ENCODE peak calls at places on chromosomes 5 and 9, in four cellular contexts. R is H1, X is K562, Q is HepG2. C is an unnamed sample.

GRCh38 chr9:31790720-31791119 is 593.7 kb upstream of the ACO1 start:
- DNase-seq in R (no peak), Q (peak; percentile 9), X (no peak), C (no peak)

GRCh38 chr5:64453405-64453804 is 52.4 kb upstream of the RGS7BP start:
- DNase-seq in R (no peak), Q (no peak), X (no peak), C (no peak)

GRCh38 chr9:120568816-120569215 is 11.2 kb downstream of the CDK5RAP2 start:
- DNase-seq in Q (no peak), R (no peak), X (no peak), C (no peak)

GRCh38 chr9:129305246-129305645 is 127.2 kb upstream of the IER5L start:
- DNase-seq in Q (no peak), X (no peak), R (no peak), C (no peak)

GRCh38 chr5:10091701-10092100 is 158.0 kb downstream of the ATPSCKMT start:
- DNase-seq in X (no peak), Q (no peak), R (no peak), C (no peak)

GRCh38 chr5:82821978-82822927 is 254.9 kb downstream of the TMEM167A start:
- DNase-seq in X (no peak), Q (no peak), R (no peak), C (no peak)

GRCh38 chr9:22976454-22976853 is 529.8 kb downstream of the DMRTA1 start:
- DNase-seq in X (no peak), Q (no peak), R (no peak), C (no peak)

GRCh38 chr9:846852-847251 is 5.4 kb downstream of the DMRT1 start:
- DNase-seq in Q (no peak), R (no peak), X (no peak), C (no peak)

GRCh38 chr5:159410480-159410879 is 80.2 kb upstream of the IL12B start:
- DNase-seq in X (no peak), Q (no peak), R (no peak), C (no peak)

GRCh38 chr5:69238760-69239251 is 4.1 kb downstream of the CDK7 start:
- DNase-seq in Q (no peak), X (no peak), R (no peak), C (no peak)

GRCh38 chr9:98327249-98327561 is 71.8 kb upstream of the TBC1D2 start:
- DNase-seq in X (no peak), Q (no peak), R (no peak), C (no peak)

GRCh38 chr5:115414406-115415142 is 118.1 kb upstream of the CCDC112 start:
- DNase-seq in Q (no peak), X (no peak), R (no peak), C (no peak)

GRCh38 chr5:39080597-39081204 is 6.5 kb upstream of the RICTOR start:
- DNase-seq in R (no peak), Q (peak; percentile 56), X (peak; percentile 78), C (no peak)

GRCh38 chr5:159324097-159324760 is 6.1 kb downstream of the IL12B start:
- DNase-seq in X (no peak), Q (no peak), R (no peak), C (no peak)

GRCh38 chr9:94586814-94587213 is 6.8 kb downstream of the FBP2 start:
- DNase-seq in X (no peak), Q (no peak), R (no peak), C (no peak)

GRCh38 chr9:126626117-126627022 is 12.6 kb downstream of the LMX1B start:
- DNase-seq in Q (no peak), X (no peak), R (no peak), C (no peak)

GRCh38 chr5:135215617-135215995 is 181.6 kb upstream of the PITX1 start:
- DNase-seq in Q (no peak), R (no peak), X (no peak), C (no peak)

GRCh38 chr5:39005566-39006232 is 68.5 kb downstream of the RICTOR start:
- DNase-seq in Q (peak; percentile 12), X (peak; percentile 44), R (no peak), C (no peak)

GRCh38 chr5:127875235-127876021 is 172.2 kb downstream of the CCDC192 start:
- DNase-seq in X (peak; percentile 23), Q (peak; percentile 75), R (peak; percentile 1), C (peak; percentile 71)

GRCh38 chr9:123150708-123151503 is 117.4 kb downstream of the GPR21 start:
- DNase-seq in X (no peak), Q (no peak), R (no peak), C (no peak)

GRCh38 chr9:112819635-112820496 is 69.3 kb downstream of the SNX30 start:
- DNase-seq in X (peak; percentile 57), Q (peak; percentile 67), R (no peak), C (peak; percentile 26)

GRCh38 chr5:96743065-96743768 is 64.5 kb downstream of the ERAP1 start:
- DNase-seq in R (no peak), Q (no peak), X (peak; percentile 64), C (no peak)

GRCh38 chr5:144368556-144368955 is 197.9 kb downstream of the KCTD16 start:
- DNase-seq in X (no peak), R (no peak), Q (no peak), C (no peak)

GRCh38 chr5:135445306-135445940 is 1.7 kb downstream of the DCANP1 start:
- DNase-seq in X (no peak), Q (no peak), R (no peak), C (no peak)

GRCh38 chr9:89606049-89606481 is 1.3 kb downstream of the GADD45G start:
- DNase-seq in X (peak; percentile 72), R (no peak), Q (peak; percentile 27), C (no peak)

GRCh38 chr5:76472338-76473336 is 69.6 kb downstream of the IQGAP2 start:
- DNase-seq in R (no peak), Q (peak; percentile 90), X (no peak), C (no peak)

GRCh38 chr5:149719666-149720065 is 10.4 kb upstream of the PPARGC1B start:
- DNase-seq in X (no peak), R (no peak), Q (no peak), C (no peak)

GRCh38 chr9:121013911-121014310 is 36.2 kb downstream of the C5 start:
- DNase-seq in Q (no peak), R (no peak), X (no peak), C (no peak)

GRCh38 chr5:177325868-177326381 is 14.2 kb upstream of the MXD3 start:
- DNase-seq in X (no peak), Q (peak; percentile 87), R (no peak), C (no peak)

GRCh38 chr5:96228449-96228848 is 204.6 kb downstream of the PCSK1 start:
- DNase-seq in X (no peak), Q (no peak), R (no peak), C (no peak)

GRCh38 chr5:38422622-38423021 is 133.8 kb downstream of the LIFR start:
- DNase-seq in R (no peak), Q (no peak), X (no peak), C (no peak)

GRCh38 chr9:4116708-4117460 is 183.0 kb downstream of the GLIS3 start:
- DNase-seq in Q (no peak), X (no peak), R (no peak), C (no peak)

GRCh38 chr9:77877976-77878375 is 153.6 kb downstream of the GNAQ start:
- DNase-seq in Q (no peak), R (no peak), X (no peak), C (no peak)

GRCh38 chr5:69129413-69129812 is 35.6 kb downstream of the SLC30A5 start:
- DNase-seq in R (no peak), X (no peak), Q (no peak), C (no peak)

GRCh38 chr9:127991017-127991756 is 10.4 kb upstream of the EEIG1 start:
- DNase-seq in Q (peak; percentile 79), X (no peak), R (no peak), C (no peak)

DNA sequence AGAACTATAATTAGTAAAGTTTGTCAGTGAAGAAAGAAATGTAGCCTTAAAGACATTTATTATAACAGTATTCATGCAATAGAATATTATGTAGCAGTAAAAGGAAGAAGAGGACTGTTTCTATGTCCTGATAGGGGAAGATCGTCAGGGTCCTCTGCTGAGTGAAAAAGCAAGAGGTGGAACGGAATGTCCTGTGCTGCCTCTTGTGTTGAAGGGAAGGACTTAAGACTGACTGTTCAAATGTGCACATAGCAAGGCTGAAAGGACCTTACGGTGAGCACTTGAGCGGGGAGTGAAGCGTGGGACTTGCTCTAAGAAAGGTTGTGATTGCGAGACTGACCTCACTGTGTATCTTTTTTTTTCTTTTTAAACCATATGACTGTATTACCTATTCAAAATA is 63.2 kb downstream of the SNX24 start:
- DNase-seq in X (peak; percentile 27), R (no peak), Q (no peak), C (no peak)
- TF ChIP-seq CBX5 in X (no peak), R (no peak), Q (no peak), C (no peak)

DNA sequence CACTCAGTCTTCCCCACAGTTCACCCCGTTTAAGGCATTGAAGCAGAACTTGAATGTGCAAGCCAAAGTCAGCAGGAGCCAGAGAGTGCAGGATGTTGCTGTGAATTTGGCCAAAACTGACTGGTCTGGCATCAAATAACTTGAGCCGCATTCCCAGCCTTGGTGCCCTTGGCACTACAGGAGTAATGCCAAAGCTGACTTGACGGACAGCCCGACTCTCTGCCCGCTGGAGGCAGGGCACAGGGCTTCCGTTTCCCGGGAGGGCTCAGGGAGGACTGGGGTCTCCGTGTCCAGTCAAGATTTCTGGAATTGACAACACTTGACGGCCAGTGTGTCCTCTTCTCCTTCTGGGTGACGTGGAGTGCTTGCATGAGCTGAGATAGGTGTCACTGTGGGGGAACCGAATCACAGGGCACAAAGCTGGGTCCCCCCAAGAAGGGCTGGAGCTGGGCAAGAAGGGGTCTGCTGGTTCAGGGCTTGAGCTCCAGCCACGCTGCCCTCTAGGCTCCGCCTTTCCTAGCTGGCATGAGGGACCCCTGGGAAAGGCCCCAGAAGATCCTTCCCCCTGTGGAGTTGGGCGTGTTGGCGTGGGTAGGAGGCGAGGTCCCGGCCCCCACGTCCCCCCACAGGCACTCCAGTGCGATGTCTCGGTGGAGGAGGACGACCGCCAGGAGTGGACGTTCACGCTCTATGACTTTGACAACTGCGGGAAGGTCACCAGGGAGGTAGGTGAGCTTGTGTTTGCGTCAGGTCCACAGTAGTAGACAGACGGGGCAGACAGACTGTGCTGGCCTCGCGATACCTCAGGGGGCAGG is 25.2 kb downstream of the NKD2 start:
- DNase-seq in Q (no peak), X (no peak), R (no peak), C (no peak)
- TF ChIP-seq CBX5 in Q (no peak), X (no peak), R (no peak), C (no peak)

GRCh38 chr5:102910240-102911226 is 155.4 kb downstream of the PAM start:
- DNase-seq in R (no peak), Q (no peak), X (no peak), C (no peak)
- TF ChIP-seq CBX5 in R (no peak), Q (no peak), X (no peak), C (no peak)

GRCh38 chr9:95852059-95853032 is 23.1 kb upstream of the ERCC6L2 start:
- DNase-seq in R (no peak), X (peak; percentile 38), Q (no peak), C (peak; percentile 84)

GRCh38 chr9:95857122-95857521 is 18.4 kb upstream of the ERCC6L2 start:
- DNase-seq in X (no peak), R (no peak), Q (peak; percentile 16), C (no peak)

GRCh38 chr9:95862343-95862742 is 13.1 kb upstream of the ERCC6L2 start:
- DNase-seq in R (no peak), X (no peak), Q (no peak), C (no peak)

GRCh38 chr9:95854386-95855015 is 21.0 kb upstream of the ERCC6L2 start:
- DNase-seq in Q (no peak), R (no peak), X (no peak), C (no peak)

DNA sequence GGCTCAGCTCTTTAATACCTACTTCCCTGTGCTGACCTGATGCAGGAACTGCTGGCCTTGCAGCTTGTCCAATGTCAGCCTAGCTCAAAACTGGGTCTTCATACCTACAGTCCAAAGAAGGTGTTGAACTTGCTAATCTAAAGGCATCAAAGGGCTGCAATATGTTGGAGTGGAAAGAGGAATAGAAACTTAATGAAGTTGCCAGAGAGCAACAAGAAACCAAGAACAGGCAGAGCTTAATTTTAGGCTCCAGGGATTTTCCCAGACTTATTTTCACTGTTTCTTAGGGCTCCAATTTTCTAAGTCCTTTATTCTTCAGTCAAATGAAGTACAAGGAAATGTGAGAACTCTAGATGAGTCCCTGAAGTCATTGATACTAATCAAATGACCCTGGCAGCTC is 17.6 kb upstream of the ERCC6L2 start:
- DNase-seq in R (no peak), X (no peak), Q (no peak), C (peak; percentile 38)
- TF ChIP-seq CBX5 in R (no peak), X (no peak), Q (no peak), C (no peak)

C was measured in GM12878.